ENCODE peak calls at places on chromosomes 7 and 10, in nine cellular contexts. G is endothelial cell, Z is cardiac fibroblast, F is A549, L is upper lobe of left lung, W is Peyer's patch, S is hepatocyte, V is nephron progenitor cell, N is body of pancreas. O is an unnamed sample.

GRCh38 chr10:132828681-132829080 is 42.7 kb upstream of the NKX6-2 start:
- DNase-seq in Z (no peak), W (peak; percentile 31), G (no peak), N (no peak), V (no peak), L (no peak), F (no peak), S (no peak), O (no peak)

GRCh38 chr7:11726251-11727155 is 105.5 kb downstream of the THSD7A start:
- DNase-seq in L (no peak), V (no peak), G (no peak), S (peak; percentile 49), W (no peak), N (no peak), Z (peak; percentile 88), F (no peak), O (no peak)

GRCh38 chr7:110830778-110831177 is 260.1 kb upstream of the LRRN3 start:
- DNase-seq in V (no peak), N (no peak), G (no peak), F (no peak), W (no peak), L (no peak), S (no peak), Z (no peak), O (no peak)

GRCh38 chr10:102785818-102786217 is 42.1 kb downstream of the WBP1L start:
- DNase-seq in L (no peak), G (no peak), N (no peak), Z (peak; percentile 90), W (no peak), F (no peak), V (no peak), S (no peak), O (no peak)

GRCh38 chr10:18660816-18661431 is 1.7 kb downstream of the ARL5B start:
- DNase-seq in S (no peak), V (no peak), W (no peak), L (no peak), Z (no peak), G (no peak), N (no peak), F (no peak), O (no peak)

GRCh38 chr10:14186245-14186644 is 144.5 kb downstream of the FRMD4A start:
- DNase-seq in V (no peak), Z (no peak), N (no peak), W (no peak), S (no peak), F (no peak), G (no peak), L (no peak), O (no peak)

GRCh38 chr7:112271162-112271561 is 64.7 kb downstream of the ZNF277 start:
- DNase-seq in G (no peak), L (no peak), W (no peak), N (no peak), F (no peak), S (no peak), V (no peak), Z (no peak), O (no peak)

GRCh38 chr10:131074682-131075081 is 236.8 kb downstream of the TCERG1L start:
- DNase-seq in L (no peak), W (no peak), S (no peak), G (no peak), N (no peak), V (no peak), F (no peak), Z (no peak), O (no peak)

GRCh38 chr10:6082496-6083395 is 6.1 kb upstream of the RBM17 start:
- DNase-seq in Z (peak; percentile 51), V (no peak), S (no peak), F (no peak), W (no peak), N (no peak), L (no peak), G (no peak), O (no peak)

DNA sequence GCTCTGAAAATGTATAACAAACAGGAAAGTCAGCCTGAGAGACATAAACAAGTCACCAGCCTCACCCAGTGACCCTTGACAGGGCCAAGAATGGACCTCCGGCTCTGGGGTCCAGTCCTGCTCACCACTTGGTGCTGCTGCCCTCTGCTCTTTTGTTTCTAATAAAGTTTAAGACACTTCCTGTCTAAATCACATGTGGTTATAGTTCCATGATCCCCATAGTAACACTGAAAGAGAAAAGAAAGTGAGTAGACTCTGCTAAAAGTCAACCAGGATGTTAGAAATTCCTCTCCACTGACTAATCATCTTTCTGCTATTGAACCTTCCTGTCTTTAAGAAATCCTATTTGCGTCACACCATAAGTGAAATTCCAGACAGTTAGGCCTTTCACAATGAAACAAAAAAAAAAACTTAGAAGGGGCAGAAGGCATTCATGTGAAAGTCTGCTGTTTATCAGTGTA is 179.2 kb upstream of the BET1 start:
- DNase-seq in F (peak; percentile 65), G (no peak), Z (peak; percentile 99), S (peak; percentile 72), N (no peak), L (no peak), W (no peak), V (no peak), O (no peak)
- TF ChIP-seq CTCF in F (no peak), G (no peak), Z (peak; percentile 7), S (no peak), N (no peak), L (no peak), W (no peak), V (no peak), O (no peak)

GRCh38 chr10:75645704-75646103 is 214.3 kb downstream of the LRMDA start:
- DNase-seq in W (no peak), L (no peak), G (no peak), F (no peak), V (no peak), S (no peak), N (no peak), Z (no peak), O (no peak)
- TF ChIP-seq CTCF in W (no peak), L (no peak), G (no peak), F (no peak), V (no peak), S (no peak), N (no peak), Z (no peak), O (no peak)

GRCh38 chr10:88530629-88531382 is 52.3 kb downstream of the RNLS start:
- DNase-seq in S (no peak), F (no peak), V (no peak), L (no peak), Z (no peak), N (no peak), G (no peak), W (no peak), O (no peak)
- TF ChIP-seq CTCF in S (no peak), F (no peak), V (no peak), L (no peak), Z (no peak), N (no peak), G (no peak), W (no peak), O (no peak)

DNA sequence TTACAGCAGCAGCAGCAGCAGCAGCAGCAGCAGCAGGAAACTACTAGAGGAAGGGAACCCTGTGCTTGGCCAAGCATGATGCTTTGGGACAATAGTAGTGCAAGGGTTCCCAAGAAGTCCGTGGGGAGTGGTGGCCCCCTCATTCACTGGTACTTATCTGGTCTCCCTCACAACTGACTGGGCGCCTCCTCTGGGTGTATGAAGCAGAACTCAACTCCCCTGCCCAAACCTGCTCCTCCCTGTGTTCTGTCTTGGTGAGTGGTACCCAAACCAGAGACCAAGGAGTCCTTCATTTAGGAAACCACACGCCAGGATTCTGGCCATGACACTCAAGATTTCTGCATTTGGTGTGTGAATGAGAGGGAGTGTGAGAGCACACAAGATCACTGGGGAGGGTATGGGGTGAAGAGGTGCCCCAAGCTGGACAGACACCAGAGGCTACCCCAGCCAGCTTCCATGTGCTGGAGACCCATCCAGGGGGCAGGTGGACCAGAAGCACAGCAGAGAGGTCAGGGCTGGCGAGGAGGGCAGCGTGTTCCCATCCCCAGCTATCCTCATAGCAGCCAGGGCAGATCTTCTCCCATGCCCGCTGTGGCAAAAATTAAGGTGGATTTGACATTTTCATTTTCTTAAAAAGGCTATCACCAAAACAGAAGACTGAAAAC is 10.6 kb upstream of the ZNF777 start:
- DNase-seq in G (no peak), V (no peak), Z (no peak), L (no peak), F (no peak), N (no peak), W (no peak), S (no peak), O (no peak)
- TF ChIP-seq CTCF in G (no peak), V (no peak), Z (no peak), L (no peak), F (no peak), N (no peak), W (no peak), S (no peak), O (no peak)

GRCh38 chr7:135165862-135166261 is 4.6 kb downstream of the CYREN start:
- DNase-seq in F (no peak), L (no peak), V (no peak), S (no peak), G (no peak), N (no peak), Z (no peak), W (no peak), O (peak; percentile 7)

GRCh38 chr7:135167360-135167759 is 3.1 kb downstream of the CYREN start:
- DNase-seq in G (no peak), Z (no peak), W (no peak), L (no peak), N (no peak), F (no peak), S (no peak), V (no peak), O (peak; percentile 8)

GRCh38 chr7:135164357-135165021 is 6.0 kb downstream of the CYREN start:
- DNase-seq in V (no peak), W (no peak), L (peak; percentile 69), S (no peak), G (no peak), F (no peak), N (peak; percentile 25), Z (no peak), O (no peak)

GRCh38 chr7:135168001-135168400 is 2.5 kb downstream of the CYREN start:
- DNase-seq in G (no peak), F (no peak), V (no peak), W (no peak), S (peak; percentile 42), N (no peak), Z (no peak), L (no peak), O (peak; percentile 31)

DNA sequence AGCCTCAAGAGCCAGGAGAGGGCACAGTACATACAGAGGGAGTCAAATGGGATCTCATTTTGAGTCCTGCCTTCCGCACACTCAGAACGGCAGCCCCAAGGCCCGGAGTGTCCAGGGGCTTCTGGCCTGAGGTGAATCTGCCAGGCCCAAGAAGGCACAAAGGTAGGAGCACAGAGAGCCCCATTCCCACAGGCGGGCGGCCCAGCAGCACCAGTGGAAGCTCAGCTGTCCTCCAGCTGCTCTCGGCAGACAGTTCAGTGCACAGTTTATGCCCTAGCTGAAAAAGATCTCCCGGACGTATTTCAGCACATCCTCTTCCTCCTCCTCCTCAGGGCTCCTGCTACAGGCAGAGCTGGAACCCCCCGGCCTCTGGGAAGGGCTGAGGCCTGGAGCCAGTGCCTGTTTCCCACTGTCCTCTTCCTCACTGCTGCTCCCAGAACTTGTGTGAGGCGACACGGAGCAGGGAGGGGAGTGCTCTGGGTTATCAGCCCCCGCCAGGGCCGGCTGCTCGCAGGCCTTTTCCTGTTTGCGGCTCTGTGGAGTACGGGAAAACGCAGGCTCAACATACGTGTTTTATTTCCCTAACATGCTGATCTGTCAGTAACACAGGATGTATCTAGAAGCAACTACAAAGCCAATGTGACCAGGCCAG is 4.0 kb downstream of the CYREN start:
- DNase-seq in N (no peak), S (no peak), L (peak; percentile 58), V (no peak), G (no peak), Z (no peak), W (no peak), F (no peak), O (peak; percentile 8)
- TF ChIP-seq CTCF in N (no peak), S (no peak), L (no peak), V (no peak), G (no peak), Z (no peak), W (no peak), F (no peak), O (no peak)